ENCODE peak calls at places on chromosomes 12 and 14, in four cellular contexts. D is psoas muscle; P is BE2C; V is effector memory CD8-positive, alpha-beta T cell. J is an unnamed sample.

GRCh38 chr12:30989754-30990153 is 63.2 kb downstream of the TSPAN11 start:
- DNase-seq in P (peak; percentile 63), D (no peak), V (no peak), J (no peak)

GRCh38 chr12:32264995-32265394 is 134.4 kb upstream of the FGD4 start:
- DNase-seq in V (no peak), D (no peak), P (no peak), J (no peak)

GRCh38 chr12:130126023-130126432 is 36.2 kb upstream of the FZD10 start:
- DNase-seq in V (no peak), D (peak; percentile 67), P (no peak), J (peak; percentile 45)

GRCh38 chr12:100141666-100141997 is 1.0 kb downstream of the BLTP3B start:
- DNase-seq in D (no peak), P (no peak), V (no peak), J (peak; percentile 73)

GRCh38 chr14:75487155-75487671 is 35.1 kb upstream of the BATF start:
- DNase-seq in V (no peak), P (no peak), D (no peak), J (no peak)

GRCh38 chr12:113043240-113043639 is 13.3 kb upstream of the DTX1 start:
- DNase-seq in V (no peak), D (no peak), P (peak; percentile 34), J (no peak)

GRCh38 chr14:101027966-101028365 is 124.4 kb upstream of the RTL1 start:
- DNase-seq in V (no peak), P (no peak), D (no peak), J (no peak)

GRCh38 chr12:101485015-101485414 is 9.9 kb downstream of the SPIC start:
- DNase-seq in P (no peak), D (no peak), V (no peak), J (no peak)

GRCh38 chr12:105814283-105814682 is 324.5 kb downstream of the NUAK1 start:
- DNase-seq in P (no peak), V (no peak), D (no peak), J (no peak)

GRCh38 chr14:104005489-104005888 is 63.2 kb upstream of the RD3L start:
- DNase-seq in V (no peak), P (no peak), D (no peak), J (no peak)

GRCh38 chr14:67941456-67942018 is 122.0 kb downstream of the RAD51B start:
- DNase-seq in D (no peak), P (no peak), V (no peak), J (no peak)

GRCh38 chr12:73935817-73936216 is 601.8 kb upstream of the ATXN7L3B start:
- DNase-seq in V (no peak), P (no peak), D (no peak), J (no peak)

GRCh38 chr12:94644622-94645021 is 5.7 kb downstream of the TMCC3 start:
- DNase-seq in P (no peak), D (no peak), V (no peak), J (peak; percentile 85)

GRCh38 chr14:102931580-102932285 is 9.3 kb downstream of the AMN start:
- DNase-seq in D (no peak), P (no peak), V (no peak), J (no peak)

GRCh38 chr14:40652089-40652691 is 954.5 kb upstream of the LRFN5 start:
- DNase-seq in V (no peak), P (no peak), D (no peak), J (no peak)

GRCh38 chr12:15856097-15856982 is 25.8 kb upstream of the STRAP start:
- DNase-seq in P (peak; percentile 36), V (peak; percentile 54), D (no peak), J (no peak)

GRCh38 chr12:38155526-38156496 is 160.8 kb upstream of the ALG10B start:
- DNase-seq in D (no peak), P (no peak), V (no peak), J (no peak)

GRCh38 chr14:72000907-72001306 is 68.7 kb downstream of the RGS6 start:
- DNase-seq in P (no peak), D (peak; percentile 47), V (no peak), J (no peak)

GRCh38 chr12:75444444-75445136 is 36.0 kb upstream of the GLIPR1 start:
- DNase-seq in V (no peak), D (no peak), P (no peak), J (no peak)

GRCh38 chr14:63940387-63940786 is 87.6 kb downstream of the SYNE2 start:
- DNase-seq in P (no peak), D (no peak), V (no peak), J (no peak)

GRCh38 chr12:49547090-49547690 is 8.4 kb downstream of the KCNH3 start:
- DNase-seq in D (no peak), V (no peak), P (no peak), J (no peak)

GRCh38 chr12:92156139-92156538 is 10.5 kb upstream of the BTG1 start:
- DNase-seq in D (no peak), P (no peak), V (no peak), J (no peak)

GRCh38 chr12:30026621-30027234 is 243.0 kb upstream of the TMTC1 start:
- DNase-seq in P (no peak), D (no peak), V (no peak), J (no peak)

GRCh38 chr14:59707778-59708635 is 131.4 kb upstream of the CCDC175 start:
- DNase-seq in D (no peak), P (no peak), V (no peak), J (no peak)

GRCh38 chr14:69941768-69942742 is 62.8 kb downstream of the SMOC1 start:
- DNase-seq in P (no peak), V (no peak), D (no peak), J (no peak)

GRCh38 chr14:78950654-78951053 is 780.5 kb downstream of the NRXN3 start:
- DNase-seq in V (no peak), D (no peak), P (no peak), J (no peak)

GRCh38 chr12:74021937-74022336 is 515.7 kb upstream of the ATXN7L3B start:
- DNase-seq in D (peak; percentile 20), P (peak; percentile 65), V (no peak), J (no peak)

GRCh38 chr12:79174656-79175055 is 310.1 kb downstream of the SYT1 start:
- DNase-seq in D (no peak), V (no peak), P (no peak), J (no peak)

GRCh38 chr14:22008098-22008412 is 334.4 kb upstream of the OR4E1 start:
- DNase-seq in V (no peak), P (no peak), D (no peak), J (no peak)

GRCh38 chr12:74415633-74416032 is 122.0 kb upstream of the ATXN7L3B start:
- DNase-seq in D (no peak), P (no peak), V (no peak), J (no peak)

GRCh38 chr14:91227183-91227628 is 17.3 kb downstream of the GPR68 start:
- DNase-seq in V (no peak), P (no peak), D (no peak), J (no peak)

GRCh38 chr14:53032161-53032803 is 81.4 kb upstream of the FERMT2 start:
- DNase-seq in P (no peak), D (no peak), V (no peak), J (peak; percentile 20)

GRCh38 chr14:102908766-102909455 is 13.6 kb upstream of the AMN start:
- DNase-seq in P (no peak), D (no peak), V (no peak), J (no peak)